ENCODE peak calls at places on chromosomes 3 and 15, in eight cellular contexts. P, H, R, B, Q, C, G and U are unnamed samples.

GRCh38 chr3:120114981-120115380 is 20.7 kb upstream of the GSK3B start:
- DNase-seq in P (peak), H (no peak), R (no peak), B (no peak), Q (peak), C (no peak), G (peak), U (no peak)

GRCh38 chr15:89654847-89655805 is at the start of gene KIF7:
- DNase-seq in P (peak), H (no peak), R (no peak), B (peak), Q (peak), C (no peak), G (peak), U (no peak)

GRCh38 chr3:138468886-138469285 is 34.5 kb downstream of the ESYT3 start:
- DNase-seq in P (peak), H (no peak), R (no peak), B (no peak), Q (no peak), C (no peak), G (peak), U (no peak)

GRCh38 chr15:69094124-69095030 is 66.1 kb upstream of the GLCE start:
- DNase-seq in P (no peak), H (no peak), R (no peak), B (no peak), Q (no peak), C (no peak), G (no peak), U (no peak)

GRCh38 chr3:178705925-178706324 is 169.7 kb downstream of the KCNMB2 start:
- DNase-seq in P (no peak), H (no peak), R (no peak), B (no peak), Q (peak), C (no peak), G (no peak), U (no peak)

GRCh38 chr3:186235554-186235953 is 126.5 kb downstream of the DGKG start:
- DNase-seq in P (no peak), H (no peak), R (no peak), B (no peak), Q (no peak), C (no peak), G (no peak), U (no peak)

GRCh38 chr3:105473521-105474223 is 107.0 kb downstream of the ALCAM start:
- DNase-seq in P (peak), H (no peak), R (no peak), B (no peak), Q (peak), C (no peak), G (peak), U (no peak)

GRCh38 chr15:63341898-63342297 is 39.7 kb downstream of the CA12 start:
- DNase-seq in P (no peak), H (no peak), R (no peak), B (no peak), Q (no peak), C (no peak), G (no peak), U (no peak)

GRCh38 chr3:168545591-168545990 is 449.9 kb upstream of the GOLIM4 start:
- DNase-seq in P (no peak), H (no peak), R (no peak), B (no peak), Q (peak), C (no peak), G (no peak), U (no peak)

GRCh38 chr3:178155521-178155920 is 380.7 kb upstream of the KCNMB2 start:
- DNase-seq in P (no peak), H (no peak), R (no peak), B (no peak), Q (no peak), C (no peak), G (no peak), U (no peak)

GRCh38 chr3:127458698-127459097 is 131.8 kb downstream of the TPRA1 start:
- DNase-seq in P (peak), H (no peak), R (no peak), B (no peak), Q (no peak), C (no peak), G (no peak), U (peak)

GRCh38 chr3:134037168-134037567 is 7.4 kb upstream of the SLCO2A1 start:
- DNase-seq in P (no peak), H (peak), R (no peak), B (no peak), Q (no peak), C (no peak), G (no peak), U (no peak)

GRCh38 chr15:96058103-96058851 is 272.2 kb upstream of the NR2F2 start:
- DNase-seq in P (no peak), H (no peak), R (no peak), B (no peak), Q (no peak), C (no peak), G (no peak), U (no peak)

GRCh38 chr15:26011916-26012315 is 148.8 kb upstream of the ATP10A start:
- DNase-seq in P (no peak), H (no peak), R (no peak), B (no peak), Q (no peak), C (no peak), G (no peak), U (no peak)

GRCh38 chr15:94125131-94125530 is 106.2 kb upstream of the MCTP2 start:
- DNase-seq in P (peak), H (no peak), R (no peak), B (no peak), Q (peak), C (no peak), G (no peak), U (no peak)